ENCODE peak calls at places on chromosomes 11 and 22, in nine cellular contexts. A is OCI-LY7, H is neuronal stem cell, Q is IMR-90, I is astrocyte, L is pancreas, T is tibial nerve, R is WERI-Rb-1, G is fibroblast of pulmonary artery. U is an unnamed sample.

GRCh38 chr11:23112987-23113886 is 253.0 kb upstream of the CCDC179 start:
- DNase-seq in A (peak), H (peak), Q (peak), I (peak), L (peak), T (no peak), R (peak), G (peak), U (peak)

GRCh38 chr22:20238567-20239062 is 29.5 kb downstream of the RTN4R start:
- DNase-seq in A (peak), H (peak), Q (no peak), I (no peak), L (peak), T (no peak), R (peak), G (no peak), U (no peak)

GRCh38 chr11:8268530-8269461 is 5.1 kb upstream of the LMO1 start:
- DNase-seq in A (no peak), H (peak), Q (no peak), I (no peak), L (peak), T (no peak), R (peak), G (no peak), U (no peak)

GRCh38 chr11:118229274-118229847 is 4.5 kb upstream of the JAML start:
- DNase-seq in A (no peak), H (no peak), Q (no peak), I (peak), L (no peak), T (no peak), R (no peak), G (no peak), U (peak)

GRCh38 chr22:36965716-36966115 is 52.3 kb downstream of the CSF2RB start:
- DNase-seq in A (no peak), H (no peak), Q (no peak), I (no peak), L (peak), T (no peak), R (no peak), G (no peak), U (no peak)

GRCh38 chr11:26960265-26960664 is 33.6 kb upstream of the FIBIN start:
- DNase-seq in A (no peak), H (no peak), Q (peak), I (peak), L (no peak), T (no peak), R (no peak), G (peak), U (no peak)

GRCh38 chr11:115067471-115067870 is 389.1 kb downstream of the NXPE2 start:
- DNase-seq in A (no peak), H (no peak), Q (no peak), I (no peak), L (no peak), T (no peak), R (no peak), G (no peak), U (no peak)

GRCh38 chr11:29527391-29527936 is 489.4 kb downstream of the KCNA4 start:
- DNase-seq in A (peak), H (no peak), Q (peak), I (peak), L (no peak), T (no peak), R (peak), G (peak), U (peak)

GRCh38 chr22:17336061-17336460 is 33.2 kb upstream of the CECR2 start:
- DNase-seq in A (no peak), H (no peak), Q (no peak), I (no peak), L (no peak), T (no peak), R (no peak), G (no peak), U (no peak)

GRCh38 chr11:90845126-90845525 is 622.3 kb upstream of the CHORDC1 start:
- DNase-seq in A (no peak), H (no peak), Q (no peak), I (no peak), L (no peak), T (no peak), R (no peak), G (no peak), U (no peak)

GRCh38 chr11:118887219-118887618 is 3.5 kb downstream of the CXCR5 start:
- DNase-seq in A (peak), H (no peak), Q (no peak), I (no peak), L (no peak), T (no peak), R (no peak), G (no peak), U (no peak)

GRCh38 chr22:50260801-50261614 is 475 bp downstream of the MAPK12 start:
- DNase-seq in A (peak), H (no peak), Q (peak), I (peak), L (peak), T (no peak), R (peak), G (peak), U (peak)

GRCh38 chr22:20545681-20546521 is 38.5 kb downstream of the MED15 start:
- DNase-seq in A (no peak), H (no peak), Q (no peak), I (no peak), L (no peak), T (no peak), R (no peak), G (no peak), U (no peak)

GRCh38 chr22:35568751-35569725 is 28.4 kb downstream of the RASD2 start:
- DNase-seq in A (no peak), H (no peak), Q (peak), I (peak), L (no peak), T (no peak), R (peak), G (peak), U (peak)

GRCh38 chr11:47477323-47477722 is 28.4 kb upstream of the RAPSN start:
- DNase-seq in A (no peak), H (no peak), Q (peak), I (peak), L (no peak), T (no peak), R (no peak), G (peak), U (no peak)

GRCh38 chr11:416757-417621 is 2.2 kb upstream of the SIGIRR start:
- DNase-seq in A (no peak), H (no peak), Q (no peak), I (no peak), L (peak), T (no peak), R (no peak), G (peak), U (peak)

GRCh38 chr11:69320326-69320725 is 26.4 kb downstream of the MYEOV start:
- DNase-seq in A (no peak), H (no peak), Q (no peak), I (no peak), L (no peak), T (no peak), R (no peak), G (no peak), U (peak)

GRCh38 chr11:113274708-113275582 is 39.4 kb upstream of the TTC12 start:
- DNase-seq in A (no peak), H (no peak), Q (no peak), I (no peak), L (no peak), T (no peak), R (no peak), G (peak), U (no peak)

GRCh38 chr11:124276081-124276480 is 19.9 kb downstream of the OR8G5 start:
- DNase-seq in A (no peak), H (no peak), Q (peak), I (peak), L (no peak), T (no peak), R (no peak), G (peak), U (peak)

GRCh38 chr11:78525720-78526119 is 48.9 kb downstream of the NARS2 start:
- DNase-seq in A (no peak), H (no peak), Q (no peak), I (no peak), L (no peak), T (no peak), R (no peak), G (no peak), U (no peak)

GRCh38 chr22:37174964-37175363 is 13.1 kb downstream of the C1QTNF6 start:
- DNase-seq in A (no peak), H (no peak), Q (no peak), I (no peak), L (peak), T (no peak), R (no peak), G (no peak), U (no peak)

GRCh38 chr11:32219320-32219719 is 128.4 kb downstream of the RCN1 start:
- DNase-seq in A (no peak), H (no peak), Q (no peak), I (no peak), L (no peak), T (no peak), R (no peak), G (no peak), U (no peak)

GRCh38 chr11:72704783-72705287 is 30.6 kb upstream of the PDE2A start:
- DNase-seq in A (no peak), H (no peak), Q (no peak), I (no peak), L (no peak), T (no peak), R (no peak), G (no peak), U (no peak)

GRCh38 chr11:45964911-45965389 is 42.5 kb downstream of the LARGE2 start:
- DNase-seq in A (peak), H (peak), Q (peak), I (peak), L (no peak), T (no peak), R (peak), G (peak), U (peak)

GRCh38 chr22:18933914-18934313 is 2.2 kb downstream of the PRODH start:
- DNase-seq in A (no peak), H (no peak), Q (no peak), I (no peak), L (no peak), T (no peak), R (no peak), G (no peak), U (no peak)

GRCh38 chr22:45007946-45008852 is 1.6 kb downstream of the PHF21B start:
- DNase-seq in A (no peak), H (peak), Q (no peak), I (no peak), L (peak), T (no peak), R (peak), G (no peak), U (no peak)

GRCh38 chr11:64571410-64572091 is 19.5 kb upstream of the SLC22A12 start:
- DNase-seq in A (no peak), H (no peak), Q (no peak), I (no peak), L (no peak), T (no peak), R (peak), G (no peak), U (no peak)

GRCh38 chr11:4610258-4610935 is 2.4 kb upstream of the TRIM68 start:
- DNase-seq in A (peak), H (no peak), Q (peak), I (no peak), L (no peak), T (no peak), R (no peak), G (peak), U (peak)

GRCh38 chr22:46567471-46567870 is 30.1 kb upstream of the CELSR1 start:
- DNase-seq in A (no peak), H (no peak), Q (no peak), I (no peak), L (no peak), T (no peak), R (no peak), G (no peak), U (no peak)

GRCh38 chr11:120710354-120711187 is 199.0 kb downstream of the GRIK4 start:
- DNase-seq in A (no peak), H (peak), Q (peak), I (peak), L (no peak), T (peak), R (no peak), G (peak), U (peak)

GRCh38 chr22:24521791-24522245 is 26.7 kb downstream of the UPB1 start:
- DNase-seq in A (peak), H (peak), Q (peak), I (peak), L (no peak), T (no peak), R (peak), G (peak), U (peak)

GRCh38 chr11:109892321-109892794 is 200.8 kb upstream of the ZC3H12C start:
- DNase-seq in A (no peak), H (no peak), Q (no peak), I (peak), L (no peak), T (no peak), R (no peak), G (no peak), U (no peak)

GRCh38 chr11:113440816-113441215 is 34.4 kb downstream of the DRD2 start:
- DNase-seq in A (no peak), H (no peak), Q (no peak), I (no peak), L (no peak), T (no peak), R (no peak), G (no peak), U (no peak)

DNA sequence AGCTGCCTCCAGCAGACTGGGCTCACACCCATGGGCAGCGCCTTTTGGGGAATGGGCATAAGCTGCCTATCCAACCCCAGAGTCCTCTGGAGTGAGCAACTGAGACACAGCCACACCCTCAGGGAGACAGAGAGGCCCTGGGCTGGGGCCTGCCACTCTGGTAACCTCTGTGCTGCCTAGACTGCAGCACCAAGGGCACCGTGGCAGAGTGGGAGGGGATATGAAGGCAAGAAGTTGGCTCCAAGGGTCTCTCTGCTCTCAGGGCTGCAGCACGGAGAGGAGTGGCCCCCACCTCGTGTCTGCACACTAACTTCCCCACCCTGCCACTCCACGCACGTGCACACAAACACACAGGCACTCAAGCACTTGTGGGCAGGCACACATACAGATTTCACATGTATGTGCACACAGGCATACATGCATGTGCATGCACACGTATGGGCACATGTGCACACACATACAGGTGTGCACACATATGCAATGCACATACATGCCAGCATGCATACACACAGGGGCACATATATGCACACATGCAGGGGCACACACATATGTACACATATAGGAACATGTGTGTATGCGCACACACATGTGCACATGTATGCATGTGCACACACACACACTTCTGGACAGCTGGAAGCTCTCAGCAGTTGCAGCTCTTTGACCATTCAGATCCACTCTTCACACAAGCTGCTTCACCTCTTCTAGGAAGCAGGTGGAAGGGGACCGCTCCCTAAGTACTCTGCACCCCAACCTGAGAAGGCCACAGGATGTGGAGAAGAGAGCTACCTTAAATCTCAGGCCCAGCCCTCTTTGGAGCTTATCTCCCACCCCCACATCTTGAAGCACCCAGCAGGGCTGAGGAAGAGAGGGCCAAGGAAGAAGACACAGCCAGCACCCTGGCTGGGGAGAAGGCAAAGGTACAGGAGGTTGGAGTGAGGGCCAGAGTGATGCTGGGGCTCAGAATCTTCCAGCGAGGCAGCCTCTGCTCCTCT is 4.3 kb downstream of the IGSF9B start:
- DNase-seq in A (no peak), H (no peak), Q (no peak), I (no peak), L (no peak), T (no peak), R (no peak), G (no peak), U (no peak)
- H3K4me3 ChIP-seq in A (no peak), H (peak), Q (no peak), I (no peak), L (no peak), T (peak), R (no peak), G (no peak), U (no peak)

GRCh38 chr22:41285441-41285819 is 557 bp downstream of the RANGAP1 start:
- DNase-seq in A (peak), H (peak), Q (peak), I (peak), L (peak), T (no peak), R (peak), G (peak), U (peak)

GRCh38 chr22:41285820-41286638 is at the start of gene RANGAP1:
- DNase-seq in A (peak), H (peak), Q (peak), I (peak), L (peak), T (peak), R (peak), G (peak), U (peak)

GRCh38 chr22:41280854-41281253 is 5.1 kb downstream of the RANGAP1 start:
- DNase-seq in A (no peak), H (no peak), Q (no peak), I (no peak), L (no peak), T (no peak), R (no peak), G (no peak), U (no peak)

GRCh38 chr22:41286639-41287091 is 678 bp upstream of the RANGAP1 start:
- DNase-seq in A (peak), H (no peak), Q (peak), I (no peak), L (no peak), T (no peak), R (peak), G (peak), U (peak)

DNA sequence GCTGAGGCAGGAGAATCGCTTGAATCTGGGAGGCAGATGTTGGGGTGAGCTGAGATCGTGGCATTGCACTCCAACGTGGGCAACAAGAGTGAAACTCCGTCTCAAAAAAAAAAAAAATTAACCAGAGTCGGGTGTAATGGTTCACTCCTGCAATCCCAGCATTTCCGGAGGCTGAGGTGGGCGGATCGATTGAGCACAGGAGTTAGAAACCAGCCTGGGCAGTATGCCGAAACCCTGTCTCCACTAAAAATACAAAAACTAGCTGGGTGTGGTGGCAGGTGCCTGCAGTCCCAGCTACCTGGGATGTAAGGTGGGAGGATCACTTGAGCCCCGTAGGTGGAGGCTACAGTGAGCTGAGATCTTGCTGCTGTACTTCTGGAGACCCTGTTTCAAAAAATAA is 1.5 kb downstream of the RANGAP1 start:
- DNase-seq in A (no peak), H (no peak), Q (no peak), I (no peak), L (no peak), T (no peak), R (no peak), G (no peak), U (no peak)
- H3K4me3 ChIP-seq in A (peak), H (no peak), Q (no peak), I (peak), L (no peak), T (no peak), R (no peak), G (no peak), U (no peak)

DNA sequence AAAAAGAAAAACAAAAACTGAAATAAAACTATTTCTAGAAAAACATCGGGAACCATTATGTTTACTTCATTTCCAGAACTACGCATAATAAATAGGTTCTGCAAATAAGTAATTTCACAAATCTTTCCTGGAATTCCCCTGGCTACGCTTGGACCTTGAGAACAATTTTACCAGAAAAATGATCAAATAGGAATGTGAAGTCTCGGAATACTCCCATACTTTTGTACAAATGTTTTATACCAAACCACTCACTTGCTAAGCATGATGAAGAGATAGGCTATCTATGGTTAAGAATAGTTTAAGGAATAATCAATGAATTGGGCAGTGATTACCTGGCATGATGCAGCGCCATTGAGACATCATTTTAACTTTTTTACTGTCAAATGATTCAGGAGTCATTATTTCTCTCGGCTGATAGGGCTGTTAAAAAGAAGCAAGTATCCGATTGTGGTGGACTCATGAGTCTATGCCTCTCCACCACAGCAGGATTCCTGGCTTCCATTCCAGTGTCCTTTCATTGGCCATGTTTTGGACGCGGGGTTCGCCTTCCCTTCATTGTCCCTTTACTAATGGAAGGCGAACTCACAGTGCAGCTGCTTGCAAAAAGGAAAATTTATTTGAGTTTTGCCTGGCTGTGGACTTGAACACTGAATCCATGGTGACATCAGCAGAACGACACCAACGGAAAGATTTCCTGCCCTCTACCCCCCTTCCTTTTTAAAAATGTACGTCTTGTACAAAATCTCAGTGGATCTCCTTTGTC is 39.9 kb upstream of the BLID start:
- DNase-seq in A (no peak), H (no peak), Q (no peak), I (peak), L (no peak), T (no peak), R (no peak), G (no peak), U (no peak)
- H3K4me3 ChIP-seq in A (no peak), H (no peak), Q (no peak), I (peak), L (no peak), T (peak), R (no peak), G (peak), U (peak)

GRCh38 chr11:130451261-130452019 is 3.0 kb downstream of the ADAMTS15 start:
- DNase-seq in A (no peak), H (no peak), Q (peak), I (peak), L (no peak), T (peak), R (no peak), G (peak), U (no peak)
- H3K4me3 ChIP-seq in A (no peak), H (no peak), Q (peak), I (no peak), L (no peak), T (peak), R (no peak), G (peak), U (no peak)